ENCODE peak calls at places on chromosome 18, in nine cellular contexts. One of them, this sample, is unnamed.
A peak's percentile ranks its signal among the peaks of the same experiment; 100 is the strongest.

GRCh38 chr18:62425465-62426190 is 97.2 kb upstream of the ZCCHC2 start:
- DNase-seq in tibial nerve: peak; percentile 47
- DNase-seq in midbrain: peak; percentile 93
- DNase-seq in GM03348: peak; percentile 89
- DNase-seq in HFFc6: peak; percentile 94
- DNase-seq in caudate nucleus: peak; percentile 51
- DNase-seq in activated naive CD4-positive, alpha-beta T cell: no peak
- DNase-seq in fibroblast of gingiva: peak; percentile 96
- DNase-seq in activated T-helper 2 cell treated with anti-CD3 and anti-CD28 coated beads, Interferon-gamma antibody, Interleukin-2, Interleukin-4, amounts not matched to agents 10 μg/mL and 5 μg/mL and 100 μg/mL, durations not matched to agents 14 hours and 24 hours and 36 hours: peak; percentile 55
- DNase-seq in this sample: peak; percentile 99

GRCh38 chr18:46771141-46771540 is 14.3 kb upstream of the ST8SIA5 start:
- DNase-seq in fibroblast of gingiva: no peak
- DNase-seq in tibial nerve: no peak
- DNase-seq in activated naive CD4-positive, alpha-beta T cell: no peak
- DNase-seq in HFFc6: no peak
- DNase-seq in GM03348: no peak
- DNase-seq in midbrain: no peak
- DNase-seq in activated T-helper 2 cell treated with anti-CD3 and anti-CD28 coated beads, Interferon-gamma antibody, Interleukin-2, Interleukin-4, amounts not matched to agents 10 μg/mL and 5 μg/mL and 100 μg/mL, durations not matched to agents 14 hours and 24 hours and 36 hours: no peak
- DNase-seq in caudate nucleus: no peak
- DNase-seq in this sample: no peak

GRCh38 chr18:77250501-77250925 is 865 bp downstream of the GALR1 start:
- DNase-seq in GM03348: no peak
- DNase-seq in activated T-helper 2 cell treated with anti-CD3 and anti-CD28 coated beads, Interferon-gamma antibody, Interleukin-2, Interleukin-4, amounts not matched to agents 10 μg/mL and 5 μg/mL and 100 μg/mL, durations not matched to agents 14 hours and 24 hours and 36 hours: no peak
- DNase-seq in activated naive CD4-positive, alpha-beta T cell: no peak
- DNase-seq in caudate nucleus: no peak
- DNase-seq in tibial nerve: no peak
- DNase-seq in fibroblast of gingiva: no peak
- DNase-seq in midbrain: no peak
- DNase-seq in HFFc6: no peak
- DNase-seq in this sample: no peak

GRCh38 chr18:49250819-49251388 is 209.5 kb downstream of the DYM start:
- DNase-seq in fibroblast of gingiva: peak; percentile 36
- DNase-seq in HFFc6: peak; percentile 23
- DNase-seq in caudate nucleus: no peak
- DNase-seq in activated T-helper 2 cell treated with anti-CD3 and anti-CD28 coated beads, Interferon-gamma antibody, Interleukin-2, Interleukin-4, amounts not matched to agents 10 μg/mL and 5 μg/mL and 100 μg/mL, durations not matched to agents 14 hours and 24 hours and 36 hours: no peak
- DNase-seq in tibial nerve: no peak
- DNase-seq in midbrain: peak; percentile 12
- DNase-seq in activated naive CD4-positive, alpha-beta T cell: no peak
- DNase-seq in GM03348: peak; percentile 13
- DNase-seq in this sample: peak; percentile 12

GRCh38 chr18:52701219-52701935 is 361.4 kb downstream of the DCC start:
- DNase-seq in GM03348: no peak
- DNase-seq in activated naive CD4-positive, alpha-beta T cell: no peak
- DNase-seq in fibroblast of gingiva: no peak
- DNase-seq in activated T-helper 2 cell treated with anti-CD3 and anti-CD28 coated beads, Interferon-gamma antibody, Interleukin-2, Interleukin-4, amounts not matched to agents 10 μg/mL and 5 μg/mL and 100 μg/mL, durations not matched to agents 14 hours and 24 hours and 36 hours: no peak
- DNase-seq in HFFc6: no peak
- DNase-seq in caudate nucleus: no peak
- DNase-seq in tibial nerve: no peak
- DNase-seq in midbrain: no peak
- DNase-seq in this sample: no peak

GRCh38 chr18:11002277-11002676 is 147.1 kb downstream of the PIEZO2 start:
- DNase-seq in caudate nucleus: no peak
- DNase-seq in activated T-helper 2 cell treated with anti-CD3 and anti-CD28 coated beads, Interferon-gamma antibody, Interleukin-2, Interleukin-4, amounts not matched to agents 10 μg/mL and 5 μg/mL and 100 μg/mL, durations not matched to agents 14 hours and 24 hours and 36 hours: no peak
- DNase-seq in fibroblast of gingiva: no peak
- DNase-seq in HFFc6: no peak
- DNase-seq in midbrain: no peak
- DNase-seq in activated naive CD4-positive, alpha-beta T cell: no peak
- DNase-seq in tibial nerve: no peak
- DNase-seq in GM03348: no peak
- DNase-seq in this sample: no peak

GRCh38 chr18:23950644-23951043 is 63.9 kb upstream of the TTC39C start:
- DNase-seq in midbrain: no peak
- DNase-seq in GM03348: no peak
- DNase-seq in fibroblast of gingiva: no peak
- DNase-seq in caudate nucleus: no peak
- DNase-seq in activated naive CD4-positive, alpha-beta T cell: no peak
- DNase-seq in tibial nerve: no peak
- DNase-seq in activated T-helper 2 cell treated with anti-CD3 and anti-CD28 coated beads, Interferon-gamma antibody, Interleukin-2, Interleukin-4, amounts not matched to agents 10 μg/mL and 5 μg/mL and 100 μg/mL, durations not matched to agents 14 hours and 24 hours and 36 hours: no peak
- DNase-seq in HFFc6: no peak
- DNase-seq in this sample: no peak

GRCh38 chr18:48872234-48873145 is 78.3 kb downstream of the SMAD7 start:
- DNase-seq in midbrain: no peak
- DNase-seq in fibroblast of gingiva: no peak
- DNase-seq in tibial nerve: no peak
- DNase-seq in GM03348: peak; percentile 70
- DNase-seq in HFFc6: peak; percentile 17
- DNase-seq in activated naive CD4-positive, alpha-beta T cell: no peak
- DNase-seq in activated T-helper 2 cell treated with anti-CD3 and anti-CD28 coated beads, Interferon-gamma antibody, Interleukin-2, Interleukin-4, amounts not matched to agents 10 μg/mL and 5 μg/mL and 100 μg/mL, durations not matched to agents 14 hours and 24 hours and 36 hours: no peak
- DNase-seq in caudate nucleus: no peak
- DNase-seq in this sample: peak; percentile 17

GRCh38 chr18:24875286-24875685 is 414.8 kb downstream of the HRH4 start:
- DNase-seq in GM03348: no peak
- DNase-seq in tibial nerve: no peak
- DNase-seq in midbrain: no peak
- DNase-seq in fibroblast of gingiva: no peak
- DNase-seq in activated naive CD4-positive, alpha-beta T cell: no peak
- DNase-seq in HFFc6: no peak
- DNase-seq in activated T-helper 2 cell treated with anti-CD3 and anti-CD28 coated beads, Interferon-gamma antibody, Interleukin-2, Interleukin-4, amounts not matched to agents 10 μg/mL and 5 μg/mL and 100 μg/mL, durations not matched to agents 14 hours and 24 hours and 36 hours: no peak
- DNase-seq in caudate nucleus: no peak
- DNase-seq in this sample: no peak

GRCh38 chr18:57837917-57838548 is 34.9 kb upstream of the ATP8B1 start:
- DNase-seq in activated T-helper 2 cell treated with anti-CD3 and anti-CD28 coated beads, Interferon-gamma antibody, Interleukin-2, Interleukin-4, amounts not matched to agents 10 μg/mL and 5 μg/mL and 100 μg/mL, durations not matched to agents 14 hours and 24 hours and 36 hours: peak; percentile 17
- DNase-seq in activated naive CD4-positive, alpha-beta T cell: no peak
- DNase-seq in HFFc6: no peak
- DNase-seq in GM03348: no peak
- DNase-seq in tibial nerve: no peak
- DNase-seq in fibroblast of gingiva: no peak
- DNase-seq in caudate nucleus: no peak
- DNase-seq in midbrain: no peak
- DNase-seq in this sample: no peak

GRCh38 chr18:32425466-32425865 is 45.2 kb downstream of the GAREM1 start:
- DNase-seq in tibial nerve: no peak
- DNase-seq in activated naive CD4-positive, alpha-beta T cell: no peak
- DNase-seq in midbrain: no peak
- DNase-seq in HFFc6: no peak
- DNase-seq in GM03348: peak; percentile 18
- DNase-seq in caudate nucleus: no peak
- DNase-seq in activated T-helper 2 cell treated with anti-CD3 and anti-CD28 coated beads, Interferon-gamma antibody, Interleukin-2, Interleukin-4, amounts not matched to agents 10 μg/mL and 5 μg/mL and 100 μg/mL, durations not matched to agents 14 hours and 24 hours and 36 hours: no peak
- DNase-seq in fibroblast of gingiva: peak; percentile 42
- DNase-seq in this sample: peak; percentile 18

GRCh38 chr18:79394438-79395307 is 1.1 kb upstream of the NFATC1 start:
- DNase-seq in midbrain: no peak
- DNase-seq in GM03348: peak; percentile 75
- DNase-seq in tibial nerve: peak; percentile 44
- DNase-seq in caudate nucleus: no peak
- DNase-seq in HFFc6: peak; percentile 21
- DNase-seq in fibroblast of gingiva: peak; percentile 57
- DNase-seq in activated naive CD4-positive, alpha-beta T cell: peak; percentile 50
- DNase-seq in activated T-helper 2 cell treated with anti-CD3 and anti-CD28 coated beads, Interferon-gamma antibody, Interleukin-2, Interleukin-4, amounts not matched to agents 10 μg/mL and 5 μg/mL and 100 μg/mL, durations not matched to agents 14 hours and 24 hours and 36 hours: no peak
- DNase-seq in this sample: peak; percentile 48

GRCh38 chr18:74498712-74499629 is 2.8 kb downstream of the CNDP2 start:
- DNase-seq in activated naive CD4-positive, alpha-beta T cell: peak; percentile 40
- DNase-seq in activated T-helper 2 cell treated with anti-CD3 and anti-CD28 coated beads, Interferon-gamma antibody, Interleukin-2, Interleukin-4, amounts not matched to agents 10 μg/mL and 5 μg/mL and 100 μg/mL, durations not matched to agents 14 hours and 24 hours and 36 hours: peak; percentile 75
- DNase-seq in caudate nucleus: no peak
- DNase-seq in midbrain: peak; percentile 24
- DNase-seq in tibial nerve: no peak
- DNase-seq in fibroblast of gingiva: no peak
- DNase-seq in GM03348: no peak
- DNase-seq in HFFc6: no peak
- DNase-seq in this sample: no peak

GRCh38 chr18:69469444-69469919 is 68.8 kb downstream of the DOK6 start:
- DNase-seq in HFFc6: no peak
- DNase-seq in midbrain: no peak
- DNase-seq in fibroblast of gingiva: no peak
- DNase-seq in tibial nerve: no peak
- DNase-seq in GM03348: no peak
- DNase-seq in caudate nucleus: no peak
- DNase-seq in activated T-helper 2 cell treated with anti-CD3 and anti-CD28 coated beads, Interferon-gamma antibody, Interleukin-2, Interleukin-4, amounts not matched to agents 10 μg/mL and 5 μg/mL and 100 μg/mL, durations not matched to agents 14 hours and 24 hours and 36 hours: peak; percentile 12
- DNase-seq in activated naive CD4-positive, alpha-beta T cell: no peak
- DNase-seq in this sample: peak; percentile 78

GRCh38 chr18:79392226-79392625 is 3.5 kb upstream of the NFATC1 start:
- DNase-seq in activated T-helper 2 cell treated with anti-CD3 and anti-CD28 coated beads, Interferon-gamma antibody, Interleukin-2, Interleukin-4, amounts not matched to agents 10 μg/mL and 5 μg/mL and 100 μg/mL, durations not matched to agents 14 hours and 24 hours and 36 hours: no peak
- DNase-seq in fibroblast of gingiva: no peak
- DNase-seq in activated naive CD4-positive, alpha-beta T cell: no peak
- DNase-seq in HFFc6: no peak
- DNase-seq in GM03348: no peak
- DNase-seq in midbrain: no peak
- DNase-seq in caudate nucleus: no peak
- DNase-seq in tibial nerve: peak; percentile 8
- DNase-seq in this sample: no peak